ENCODE peak calls at places on chromosome 2, in ten cellular contexts. L is nephron progenitor cell; C is neuronal stem cell; O is stimulated activated CD8-positive, alpha-beta memory T cell treated with anti-CD3 and anti-CD28 coated beads, Interleukin-15, amount 100 ng/mL, for 1 hour; K is Kasumi-1; I is GM13976; Z is fibroblast of pulmonary artery; Y is SW480; S is SIG-M5; D is HTR-8/SVneo. F is an unnamed sample.

GRCh38 chr2:216583157-216583556 is 50.1 kb upstream of the IGFBP2 start:
- DNase-seq in I (no peak), S (no peak), Y (peak), C (no peak), L (no peak), Z (peak), O (no peak), D (peak), K (no peak), F (no peak)

GRCh38 chr2:20609995-20610357 is 40.9 kb downstream of the HS1BP3 start:
- DNase-seq in S (no peak), D (no peak), L (no peak), Y (no peak), C (no peak), I (no peak), Z (no peak), K (no peak), O (no peak), F (no peak)

GRCh38 chr2:207902822-207903221 is 122.5 kb downstream of the PLEKHM3 start:
- DNase-seq in S (no peak), Z (peak), L (no peak), C (no peak), O (no peak), K (no peak), Y (no peak), I (no peak), D (no peak), F (no peak)

GRCh38 chr2:134594399-134594798 is 124.4 kb downstream of the TMEM163 start:
- DNase-seq in D (no peak), C (no peak), Z (no peak), O (no peak), K (no peak), L (no peak), I (no peak), S (no peak), Y (no peak), F (no peak)

GRCh38 chr2:154370873-154371272 is 327.6 kb upstream of the KCNJ3 start:
- DNase-seq in C (no peak), Z (no peak), S (no peak), O (no peak), Y (no peak), I (no peak), K (no peak), L (no peak), D (no peak), F (no peak)

GRCh38 chr2:28687640-28688039 is 64.0 kb upstream of the PPP1CB start:
- DNase-seq in O (no peak), S (no peak), Y (no peak), Z (no peak), D (no peak), C (no peak), K (no peak), L (no peak), I (no peak), F (no peak)

GRCh38 chr2:20135631-20136050 is 84.2 kb upstream of the LAPTM4A start:
- DNase-seq in Z (peak), O (no peak), C (peak), K (peak), S (no peak), Y (peak), I (peak), D (peak), L (peak), F (peak)

GRCh38 chr2:206989306-206989705 is 50.0 kb downstream of the CPO start:
- DNase-seq in Y (peak), C (no peak), O (no peak), D (peak), I (peak), S (no peak), L (peak), K (no peak), Z (no peak), F (peak)

GRCh38 chr2:219912530-219912929 is 285.1 kb downstream of the SLC4A3 start:
- DNase-seq in L (peak), Y (no peak), C (no peak), K (no peak), D (peak), I (no peak), Z (peak), S (no peak), O (no peak), F (peak)